ENCODE peak calls at places on chromosomes 11 and 22, in ten cellular contexts. One of them, this sample, is unnamed. For H3K4me1, the result is how much of the 10 kb centered on the place peaks cover.

GRCh38 chr11:19903620-19904069 is 191.0 kb downstream of the NAV2 start:
- DNase-seq in body of pancreas: peak
- DNase-seq in H9: peak
- DNase-seq in ovary: peak
- DNase-seq in spleen: no peak
- DNase-seq in mammary epithelial cell: peak
- DNase-seq in SJSA1: peak
- DNase-seq in HCT116: peak
- DNase-seq in psoas muscle: peak
- DNase-seq in naive thymus-derived CD4-positive, alpha-beta T cell: peak
- DNase-seq in this sample: peak

GRCh38 chr11:46987183-46987582 is 50.6 kb downstream of the CSTPP1 start:
- DNase-seq in body of pancreas: no peak
- DNase-seq in H9: peak
- DNase-seq in ovary: no peak
- DNase-seq in spleen: no peak
- DNase-seq in mammary epithelial cell: peak
- DNase-seq in SJSA1: no peak
- DNase-seq in HCT116: no peak
- DNase-seq in psoas muscle: no peak
- DNase-seq in naive thymus-derived CD4-positive, alpha-beta T cell: no peak
- DNase-seq in this sample: peak

GRCh38 chr11:92955900-92956299 is 13.6 kb upstream of the MTNR1B start:
- DNase-seq in body of pancreas: no peak
- DNase-seq in H9: no peak
- DNase-seq in ovary: no peak
- DNase-seq in spleen: no peak
- DNase-seq in mammary epithelial cell: peak
- DNase-seq in SJSA1: no peak
- DNase-seq in HCT116: no peak
- DNase-seq in psoas muscle: no peak
- DNase-seq in naive thymus-derived CD4-positive, alpha-beta T cell: no peak
- DNase-seq in this sample: no peak

GRCh38 chr11:128929468-128929867 is 13.2 kb downstream of the TP53AIP1 start:
- DNase-seq in body of pancreas: no peak
- DNase-seq in H9: peak
- DNase-seq in ovary: no peak
- DNase-seq in spleen: peak
- DNase-seq in mammary epithelial cell: no peak
- DNase-seq in SJSA1: no peak
- DNase-seq in HCT116: no peak
- DNase-seq in psoas muscle: no peak
- DNase-seq in naive thymus-derived CD4-positive, alpha-beta T cell: no peak
- DNase-seq in this sample: peak

GRCh38 chr11:63564056-63564784 is 1.0 kb upstream of the PLAAT2 start:
- DNase-seq in body of pancreas: no peak
- DNase-seq in H9: peak
- DNase-seq in ovary: no peak
- DNase-seq in spleen: no peak
- DNase-seq in mammary epithelial cell: no peak
- DNase-seq in SJSA1: no peak
- DNase-seq in HCT116: no peak
- DNase-seq in psoas muscle: no peak
- DNase-seq in naive thymus-derived CD4-positive, alpha-beta T cell: peak
- DNase-seq in this sample: no peak

GRCh38 chr22:50215297-50216049 is 14.7 kb downstream of the SELENOO start:
- DNase-seq in body of pancreas: no peak
- DNase-seq in H9: no peak
- DNase-seq in ovary: no peak
- DNase-seq in spleen: no peak
- DNase-seq in mammary epithelial cell: no peak
- DNase-seq in SJSA1: no peak
- DNase-seq in HCT116: no peak
- DNase-seq in psoas muscle: no peak
- DNase-seq in naive thymus-derived CD4-positive, alpha-beta T cell: no peak
- DNase-seq in this sample: no peak

GRCh38 chr22:25153961-25154685 is 45.5 kb upstream of the CRYBB3 start:
- DNase-seq in body of pancreas: peak
- DNase-seq in H9: no peak
- DNase-seq in ovary: no peak
- DNase-seq in spleen: no peak
- DNase-seq in mammary epithelial cell: peak
- DNase-seq in SJSA1: no peak
- DNase-seq in HCT116: no peak
- DNase-seq in psoas muscle: peak
- DNase-seq in naive thymus-derived CD4-positive, alpha-beta T cell: no peak
- DNase-seq in this sample: peak

GRCh38 chr11:45665933-45666647 is 668 bp upstream of the CHST1 start:
- DNase-seq in body of pancreas: no peak
- DNase-seq in H9: no peak
- DNase-seq in ovary: no peak
- DNase-seq in spleen: no peak
- DNase-seq in mammary epithelial cell: no peak
- DNase-seq in SJSA1: no peak
- DNase-seq in HCT116: no peak
- DNase-seq in psoas muscle: no peak
- DNase-seq in naive thymus-derived CD4-positive, alpha-beta T cell: no peak
- DNase-seq in this sample: no peak

GRCh38 chr11:95944623-95945022 is 20.7 kb upstream of the MTMR2 start:
- DNase-seq in body of pancreas: no peak
- DNase-seq in H9: no peak
- DNase-seq in ovary: no peak
- DNase-seq in spleen: no peak
- DNase-seq in mammary epithelial cell: no peak
- DNase-seq in SJSA1: no peak
- DNase-seq in HCT116: no peak
- DNase-seq in psoas muscle: no peak
- DNase-seq in naive thymus-derived CD4-positive, alpha-beta T cell: no peak
- DNase-seq in this sample: no peak

GRCh38 chr22:46036558-46037408 is 59.8 kb upstream of the WNT7B start:
- DNase-seq in body of pancreas: peak
- DNase-seq in H9: no peak
- DNase-seq in ovary: peak
- DNase-seq in spleen: peak
- DNase-seq in mammary epithelial cell: peak
- DNase-seq in SJSA1: peak
- DNase-seq in HCT116: peak
- DNase-seq in psoas muscle: no peak
- DNase-seq in naive thymus-derived CD4-positive, alpha-beta T cell: no peak
- DNase-seq in this sample: peak

GRCh38 chr22:48155446-48155845 is 1393.0 kb downstream of the TBC1D22A start:
- DNase-seq in body of pancreas: no peak
- DNase-seq in H9: no peak
- DNase-seq in ovary: no peak
- DNase-seq in spleen: no peak
- DNase-seq in mammary epithelial cell: no peak
- DNase-seq in SJSA1: no peak
- DNase-seq in HCT116: no peak
- DNase-seq in psoas muscle: no peak
- DNase-seq in naive thymus-derived CD4-positive, alpha-beta T cell: no peak
- DNase-seq in this sample: no peak

GRCh38 chr22:18057568-18058209 is 20.1 kb upstream of the PEX26 start:
- DNase-seq in body of pancreas: peak
- DNase-seq in H9: no peak
- DNase-seq in ovary: peak
- DNase-seq in spleen: peak
- DNase-seq in mammary epithelial cell: peak
- DNase-seq in SJSA1: peak
- DNase-seq in HCT116: peak
- DNase-seq in psoas muscle: peak
- DNase-seq in naive thymus-derived CD4-positive, alpha-beta T cell: no peak
- DNase-seq in this sample: no peak

GRCh38 chr11:9046376-9046775 is 42.6 kb upstream of the NRIP3 start:
- DNase-seq in body of pancreas: no peak
- DNase-seq in H9: no peak
- DNase-seq in ovary: no peak
- DNase-seq in spleen: no peak
- DNase-seq in mammary epithelial cell: no peak
- DNase-seq in SJSA1: no peak
- DNase-seq in HCT116: no peak
- DNase-seq in psoas muscle: no peak
- DNase-seq in naive thymus-derived CD4-positive, alpha-beta T cell: no peak
- DNase-seq in this sample: no peak

GRCh38 chr11:17554487-17554886 is 7.4 kb downstream of the OTOG start:
- DNase-seq in body of pancreas: no peak
- DNase-seq in H9: no peak
- DNase-seq in ovary: no peak
- DNase-seq in spleen: peak
- DNase-seq in mammary epithelial cell: no peak
- DNase-seq in SJSA1: no peak
- DNase-seq in HCT116: no peak
- DNase-seq in psoas muscle: no peak
- DNase-seq in naive thymus-derived CD4-positive, alpha-beta T cell: no peak
- DNase-seq in this sample: no peak

GRCh38 chr11:12473366-12473765 is 96.0 kb downstream of the PARVA start:
- DNase-seq in body of pancreas: no peak
- DNase-seq in H9: no peak
- DNase-seq in ovary: no peak
- DNase-seq in spleen: no peak
- DNase-seq in mammary epithelial cell: no peak
- DNase-seq in SJSA1: no peak
- DNase-seq in HCT116: no peak
- DNase-seq in psoas muscle: no peak
- DNase-seq in naive thymus-derived CD4-positive, alpha-beta T cell: no peak
- DNase-seq in this sample: no peak
- H3K4me1 ChIP-seq in body of pancreas: under half
- H3K4me1 ChIP-seq in H9: under half
- H3K4me1 ChIP-seq in ovary: under half
- H3K4me1 ChIP-seq in spleen: under half
- H3K4me1 ChIP-seq in mammary epithelial cell: under half
- H3K4me1 ChIP-seq in SJSA1: under half
- H3K4me1 ChIP-seq in HCT116: under half
- H3K4me1 ChIP-seq in psoas muscle: under half
- H3K4me1 ChIP-seq in naive thymus-derived CD4-positive, alpha-beta T cell: under half
- H3K4me1 ChIP-seq in this sample: under half

DNA sequence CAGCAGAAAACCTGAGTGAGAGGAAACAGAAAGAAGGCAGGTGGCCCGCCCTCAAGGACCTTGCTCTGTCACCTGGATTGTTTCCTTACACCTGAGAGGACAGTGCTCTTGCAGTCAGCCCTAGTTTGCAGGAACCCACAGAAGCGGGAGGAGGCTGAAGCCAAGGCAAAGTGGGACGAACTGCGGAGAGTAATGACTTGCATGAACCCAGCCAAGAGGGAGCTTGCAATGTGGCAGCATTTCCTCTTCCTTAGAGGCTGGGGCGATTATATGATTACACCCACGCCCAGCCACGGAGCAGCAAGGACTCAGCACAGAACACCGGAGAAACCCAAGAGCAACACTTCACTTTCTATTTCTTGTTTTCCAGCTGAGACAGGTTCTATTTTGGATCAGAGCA is 102.6 kb downstream of the SPON1 start:
- DNase-seq in body of pancreas: no peak
- DNase-seq in H9: no peak
- DNase-seq in ovary: no peak
- DNase-seq in spleen: no peak
- DNase-seq in mammary epithelial cell: no peak
- DNase-seq in SJSA1: no peak
- DNase-seq in HCT116: no peak
- DNase-seq in psoas muscle: no peak
- DNase-seq in naive thymus-derived CD4-positive, alpha-beta T cell: peak
- DNase-seq in this sample: no peak
- H3K4me1 ChIP-seq in body of pancreas: under half
- H3K4me1 ChIP-seq in H9: under half
- H3K4me1 ChIP-seq in ovary: under half
- H3K4me1 ChIP-seq in spleen: under half
- H3K4me1 ChIP-seq in mammary epithelial cell: under half
- H3K4me1 ChIP-seq in SJSA1: under half
- H3K4me1 ChIP-seq in HCT116: under half
- H3K4me1 ChIP-seq in psoas muscle: under half
- H3K4me1 ChIP-seq in naive thymus-derived CD4-positive, alpha-beta T cell: under half
- H3K4me1 ChIP-seq in this sample: under half

DNA sequence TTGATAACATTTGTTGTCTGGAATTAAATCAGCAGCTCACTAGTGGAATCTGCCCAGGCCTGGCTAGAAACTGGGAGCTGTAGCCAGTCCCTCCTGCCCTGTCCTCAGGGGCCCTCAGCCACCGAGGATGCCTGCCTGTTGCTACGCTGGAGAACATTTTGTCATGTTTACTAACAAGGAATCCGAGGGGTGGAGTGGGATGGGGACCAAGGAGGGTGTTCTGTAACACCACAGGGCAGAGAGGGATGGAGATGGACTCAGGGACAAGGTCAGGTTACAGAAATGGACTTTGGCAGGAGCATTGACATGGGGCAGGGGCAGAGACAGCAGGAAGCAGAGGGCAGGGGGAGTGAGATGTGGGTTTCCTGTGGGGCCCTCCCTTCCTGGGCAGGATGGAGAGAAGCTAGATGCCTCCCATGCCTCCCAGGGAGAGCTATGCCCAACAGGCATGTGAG is 45.8 kb upstream of the AMPD3 start:
- DNase-seq in body of pancreas: no peak
- DNase-seq in H9: peak
- DNase-seq in ovary: no peak
- DNase-seq in spleen: no peak
- DNase-seq in mammary epithelial cell: no peak
- DNase-seq in SJSA1: no peak
- DNase-seq in HCT116: no peak
- DNase-seq in psoas muscle: peak
- DNase-seq in naive thymus-derived CD4-positive, alpha-beta T cell: no peak
- DNase-seq in this sample: no peak
- H3K4me1 ChIP-seq in body of pancreas: under half
- H3K4me1 ChIP-seq in H9: under half
- H3K4me1 ChIP-seq in ovary: under half
- H3K4me1 ChIP-seq in spleen: under half
- H3K4me1 ChIP-seq in mammary epithelial cell: under half
- H3K4me1 ChIP-seq in SJSA1: under half
- H3K4me1 ChIP-seq in HCT116: half or more
- H3K4me1 ChIP-seq in psoas muscle: under half
- H3K4me1 ChIP-seq in naive thymus-derived CD4-positive, alpha-beta T cell: under half
- H3K4me1 ChIP-seq in this sample: under half

GRCh38 chr22:24107668-24108067 is 73.6 kb upstream of the SUSD2 start:
- DNase-seq in body of pancreas: peak
- DNase-seq in H9: no peak
- DNase-seq in ovary: peak
- DNase-seq in spleen: no peak
- DNase-seq in mammary epithelial cell: peak
- DNase-seq in SJSA1: no peak
- DNase-seq in HCT116: no peak
- DNase-seq in psoas muscle: peak
- DNase-seq in naive thymus-derived CD4-positive, alpha-beta T cell: no peak
- DNase-seq in this sample: no peak

GRCh38 chr22:24105661-24106060 is 75.6 kb upstream of the SUSD2 start:
- DNase-seq in body of pancreas: no peak
- DNase-seq in H9: no peak
- DNase-seq in ovary: no peak
- DNase-seq in spleen: no peak
- DNase-seq in mammary epithelial cell: no peak
- DNase-seq in SJSA1: no peak
- DNase-seq in HCT116: no peak
- DNase-seq in psoas muscle: no peak
- DNase-seq in naive thymus-derived CD4-positive, alpha-beta T cell: no peak
- DNase-seq in this sample: no peak

GRCh38 chr22:24108073-24108472 is 73.2 kb upstream of the SUSD2 start:
- DNase-seq in body of pancreas: no peak
- DNase-seq in H9: peak
- DNase-seq in ovary: no peak
- DNase-seq in spleen: no peak
- DNase-seq in mammary epithelial cell: no peak
- DNase-seq in SJSA1: no peak
- DNase-seq in HCT116: no peak
- DNase-seq in psoas muscle: no peak
- DNase-seq in naive thymus-derived CD4-positive, alpha-beta T cell: no peak
- DNase-seq in this sample: peak

GRCh38 chr22:24105018-24105360 is 76.3 kb upstream of the SUSD2 start:
- DNase-seq in body of pancreas: no peak
- DNase-seq in H9: no peak
- DNase-seq in ovary: no peak
- DNase-seq in spleen: peak
- DNase-seq in mammary epithelial cell: no peak
- DNase-seq in SJSA1: no peak
- DNase-seq in HCT116: no peak
- DNase-seq in psoas muscle: no peak
- DNase-seq in naive thymus-derived CD4-positive, alpha-beta T cell: no peak
- DNase-seq in this sample: no peak

GRCh38 chr22:24106385-24107381 is 74.6 kb upstream of the SUSD2 start:
- DNase-seq in body of pancreas: no peak
- DNase-seq in H9: peak
- DNase-seq in ovary: peak
- DNase-seq in spleen: no peak
- DNase-seq in mammary epithelial cell: no peak
- DNase-seq in SJSA1: no peak
- DNase-seq in HCT116: no peak
- DNase-seq in psoas muscle: no peak
- DNase-seq in naive thymus-derived CD4-positive, alpha-beta T cell: peak
- DNase-seq in this sample: no peak
- H3K4me1 ChIP-seq in body of pancreas: under half
- H3K4me1 ChIP-seq in H9: under half
- H3K4me1 ChIP-seq in ovary: under half
- H3K4me1 ChIP-seq in spleen: under half
- H3K4me1 ChIP-seq in mammary epithelial cell: under half
- H3K4me1 ChIP-seq in SJSA1: under half
- H3K4me1 ChIP-seq in HCT116: under half
- H3K4me1 ChIP-seq in psoas muscle: under half
- H3K4me1 ChIP-seq in naive thymus-derived CD4-positive, alpha-beta T cell: under half
- H3K4me1 ChIP-seq in this sample: under half